ENCODE peak calls at places on chromosomes 11 and 22, in six cellular contexts. One of them, this sample, is unnamed.

GRCh38 chr11:35087648-35088047 is 51.3 kb upstream of the CD44 start:
- DNase-seq in cardiac fibroblast: peak; percentile 86
- DNase-seq in fibroblast of pulmonary artery: peak; percentile 97
- DNase-seq in body of pancreas: no peak
- DNase-seq in EL: no peak
- DNase-seq in K562: no peak
- DNase-seq in this sample: no peak

GRCh38 chr11:19511413-19512183 is 201.0 kb upstream of the NAV2 start:
- DNase-seq in K562: no peak
- DNase-seq in body of pancreas: no peak
- DNase-seq in cardiac fibroblast: peak; percentile 31
- DNase-seq in fibroblast of pulmonary artery: peak; percentile 50
- DNase-seq in EL: no peak
- DNase-seq in this sample: peak; percentile 56

GRCh38 chr11:28476053-28476452 is 367.9 kb downstream of the METTL15 start:
- DNase-seq in cardiac fibroblast: no peak
- DNase-seq in fibroblast of pulmonary artery: no peak
- DNase-seq in K562: no peak
- DNase-seq in EL: no peak
- DNase-seq in body of pancreas: no peak
- DNase-seq in this sample: no peak

GRCh38 chr22:24060375-24060788 is 49.3 kb downstream of the CABIN1 start:
- DNase-seq in cardiac fibroblast: peak; percentile 96
- DNase-seq in fibroblast of pulmonary artery: peak; percentile 96
- DNase-seq in EL: peak; percentile 90
- DNase-seq in K562: no peak
- DNase-seq in body of pancreas: no peak
- DNase-seq in this sample: peak; percentile 55

GRCh38 chr22:27650572-27650971 is 151.0 kb downstream of the MN1 start:
- DNase-seq in EL: no peak
- DNase-seq in K562: peak; percentile 26
- DNase-seq in fibroblast of pulmonary artery: no peak
- DNase-seq in cardiac fibroblast: no peak
- DNase-seq in body of pancreas: no peak
- DNase-seq in this sample: no peak

GRCh38 chr11:118569670-118570069 is 2.5 kb upstream of the ARCN1 start:
- DNase-seq in body of pancreas: no peak
- DNase-seq in cardiac fibroblast: no peak
- DNase-seq in K562: no peak
- DNase-seq in fibroblast of pulmonary artery: no peak
- DNase-seq in EL: no peak
- DNase-seq in this sample: no peak

GRCh38 chr11:5989203-5989602 is 2.4 kb upstream of the OR52L1 start:
- DNase-seq in EL: no peak
- DNase-seq in body of pancreas: no peak
- DNase-seq in fibroblast of pulmonary artery: no peak
- DNase-seq in K562: no peak
- DNase-seq in cardiac fibroblast: no peak
- DNase-seq in this sample: no peak

GRCh38 chr11:123306531-123306930 is 111.5 kb upstream of the CLMP start:
- DNase-seq in body of pancreas: no peak
- DNase-seq in K562: no peak
- DNase-seq in EL: no peak
- DNase-seq in fibroblast of pulmonary artery: no peak
- DNase-seq in cardiac fibroblast: no peak
- DNase-seq in this sample: no peak

GRCh38 chr11:33830903-33831648 is 56.8 kb upstream of the FBXO3 start:
- DNase-seq in cardiac fibroblast: peak; percentile 36
- DNase-seq in body of pancreas: no peak
- DNase-seq in K562: no peak
- DNase-seq in fibroblast of pulmonary artery: no peak
- DNase-seq in EL: no peak
- DNase-seq in this sample: no peak

GRCh38 chr22:38921126-38921525 is 36.3 kb upstream of the APOBEC3A start:
- DNase-seq in fibroblast of pulmonary artery: no peak
- DNase-seq in cardiac fibroblast: no peak
- DNase-seq in EL: no peak
- DNase-seq in body of pancreas: peak; percentile 96
- DNase-seq in K562: no peak
- DNase-seq in this sample: peak; percentile 85

GRCh38 chr11:8812438-8812837 is 98.6 kb upstream of the AKIP1 start:
- DNase-seq in K562: no peak
- DNase-seq in EL: peak; percentile 20
- DNase-seq in body of pancreas: peak; percentile 48
- DNase-seq in cardiac fibroblast: peak; percentile 46
- DNase-seq in fibroblast of pulmonary artery: peak; percentile 54
- DNase-seq in this sample: peak; percentile 31

GRCh38 chr11:116171271-116172140 is 601.3 kb downstream of the BUD13 start:
- DNase-seq in cardiac fibroblast: no peak
- DNase-seq in body of pancreas: no peak
- DNase-seq in fibroblast of pulmonary artery: no peak
- DNase-seq in EL: no peak
- DNase-seq in K562: no peak
- DNase-seq in this sample: no peak